ENCODE peak calls at places on chromosomes 4 and X, in four cellular contexts. S is heart right ventricle, Q is K562, X is uterus. W is an unnamed sample. For H3K27me3, the result is how much of the 10 kb centered on the place peaks cover.

GRCh38 chr4:2284934-2285664 is 23.2 kb upstream of the MXD4 start:
- DNase-seq in S (no peak), Q (no peak), X (peak), W (no peak)

GRCh38 chrX:12301288-12301687 is 163.0 kb downstream of the FRMPD4 start:
- DNase-seq in S (no peak), Q (no peak), X (no peak), W (no peak)

GRCh38 chr4:2443986-2444740 is 24.7 kb upstream of the RNF4 start:
- DNase-seq in S (no peak), Q (no peak), X (no peak), W (no peak)

GRCh38 chrX:56968980-56969379 is 26.4 kb downstream of the SPIN3 start:
- DNase-seq in S (no peak), Q (no peak), X (no peak), W (no peak)

GRCh38 chrX:101931104-101931493 is 728 bp downstream of the ZMAT1 start:
- DNase-seq in S (peak), Q (no peak), X (no peak), W (no peak)

GRCh38 chr4:48110452-48110978 is 23.5 kb downstream of the TXK start:
- DNase-seq in S (no peak), Q (no peak), X (no peak), W (no peak)

GRCh38 chr4:20248155-20248558 is 3.5 kb upstream of the SLIT2 start:
- DNase-seq in S (no peak), Q (peak), X (peak), W (no peak)

GRCh38 chrX:137313627-137314026 is 252.3 kb upstream of the ZIC3 start:
- DNase-seq in S (no peak), Q (no peak), X (no peak), W (peak)

GRCh38 chr4:77104405-77105292 is 28.9 kb upstream of the CCNI start:
- DNase-seq in S (peak), Q (peak), X (peak), W (no peak)

GRCh38 chrX:10110984-10111363 is 45.8 kb upstream of the CLCN4 start:
- DNase-seq in S (no peak), Q (no peak), X (no peak), W (peak)

GRCh38 chrX:150182176-150182575 is 180.9 kb upstream of the MAMLD1 start:
- DNase-seq in S (no peak), Q (no peak), X (no peak), W (no peak)

GRCh38 chrX:154024271-154024670 is 4.6 kb upstream of the IRAK1 start:
- DNase-seq in S (no peak), Q (no peak), X (no peak), W (no peak)

GRCh38 chr4:26522478-26522877 is 32.2 kb upstream of the CCKAR start:
- DNase-seq in S (no peak), Q (no peak), X (no peak), W (no peak)

GRCh38 chr4:148192526-148192925 is 249.7 kb downstream of the NR3C2 start:
- DNase-seq in S (no peak), Q (no peak), X (no peak), W (no peak)

GRCh38 chrX:146604196-146604595 is 205.4 kb upstream of the CXorf51B start:
- DNase-seq in S (no peak), Q (no peak), X (no peak), W (no peak)

GRCh38 chr4:2042207-2042946 is 16.8 kb upstream of the NAT8L start:
- DNase-seq in S (no peak), Q (peak), X (no peak), W (peak)

GRCh38 chr4:150789864-150790263 is 207.9 kb downstream of the MAB21L2 start:
- DNase-seq in S (no peak), Q (no peak), X (no peak), W (no peak)

GRCh38 chr4:72314869-72315268 is 254.2 kb downstream of the ADAMTS3 start:
- DNase-seq in S (peak), Q (no peak), X (peak), W (no peak)

GRCh38 chrX:87518504-87518903 is 902 bp downstream of the KLHL4 start:
- DNase-seq in S (no peak), Q (peak), X (no peak), W (no peak)

GRCh38 chrX:39981946-39982345 is 115.8 kb downstream of the BCOR start:
- DNase-seq in S (no peak), Q (no peak), X (no peak), W (no peak)

GRCh38 chr4:110124721-110125120 is 73.7 kb downstream of the ELOVL6 start:
- DNase-seq in S (no peak), Q (no peak), X (no peak), W (no peak)

GRCh38 chrX:7706032-7706431 is 136.9 kb upstream of the VCX start:
- DNase-seq in S (no peak), Q (no peak), X (no peak), W (no peak)

GRCh38 chr4:93829531-93830089 is 1.1 kb downstream of the ATOH1 start:
- DNase-seq in S (no peak), Q (no peak), X (no peak), W (no peak)

GRCh38 chr4:183105092-183105491 is 6.0 kb downstream of the WWC2 start:
- DNase-seq in S (no peak), Q (no peak), X (no peak), W (no peak)

GRCh38 chr4:75672461-75673026 is 667 bp downstream of the G3BP2 start:
- DNase-seq in S (peak), Q (peak), X (peak), W (peak)

GRCh38 chr4:46886711-46887110 is 22.3 kb downstream of the COX7B2 start:
- DNase-seq in S (no peak), Q (peak), X (no peak), W (no peak)

GRCh38 chrX:132217203-132218073 is 1.8 kb downstream of the RAP2C start:
- DNase-seq in S (peak), Q (peak), X (peak), W (peak)

GRCh38 chr4:108172231-108172779 is 3.6 kb upstream of the LEF1 start:
- DNase-seq in S (peak), Q (no peak), X (no peak), W (peak)

GRCh38 chr4:155889036-155889793 is 14.3 kb upstream of the TDO2 start:
- DNase-seq in S (peak), Q (no peak), X (peak), W (no peak)

GRCh38 chrX:72609313-72609712 is 36.7 kb upstream of the HDAC8 start:
- DNase-seq in S (no peak), Q (peak), X (no peak), W (peak)

GRCh38 chr4:73721419-73721818 is 18.9 kb upstream of the CXCL8 start:
- DNase-seq in S (no peak), Q (no peak), X (no peak), W (no peak)

GRCh38 chr4:8204576-8205227 is 5.6 kb downstream of the SH3TC1 start:
- DNase-seq in S (no peak), Q (no peak), X (no peak), W (no peak)
- H3K4me3 ChIP-seq in S (no peak), Q (no peak), X (no peak), W (no peak)

GRCh38 chrX:140507223-140507981 is 2.5 kb upstream of the SOX3 start:
- DNase-seq in S (no peak), Q (no peak), X (no peak), W (no peak)
- H3K27me3 ChIP-seq in S (under half), Q (under half), X (half or more), W (under half)

DNA sequence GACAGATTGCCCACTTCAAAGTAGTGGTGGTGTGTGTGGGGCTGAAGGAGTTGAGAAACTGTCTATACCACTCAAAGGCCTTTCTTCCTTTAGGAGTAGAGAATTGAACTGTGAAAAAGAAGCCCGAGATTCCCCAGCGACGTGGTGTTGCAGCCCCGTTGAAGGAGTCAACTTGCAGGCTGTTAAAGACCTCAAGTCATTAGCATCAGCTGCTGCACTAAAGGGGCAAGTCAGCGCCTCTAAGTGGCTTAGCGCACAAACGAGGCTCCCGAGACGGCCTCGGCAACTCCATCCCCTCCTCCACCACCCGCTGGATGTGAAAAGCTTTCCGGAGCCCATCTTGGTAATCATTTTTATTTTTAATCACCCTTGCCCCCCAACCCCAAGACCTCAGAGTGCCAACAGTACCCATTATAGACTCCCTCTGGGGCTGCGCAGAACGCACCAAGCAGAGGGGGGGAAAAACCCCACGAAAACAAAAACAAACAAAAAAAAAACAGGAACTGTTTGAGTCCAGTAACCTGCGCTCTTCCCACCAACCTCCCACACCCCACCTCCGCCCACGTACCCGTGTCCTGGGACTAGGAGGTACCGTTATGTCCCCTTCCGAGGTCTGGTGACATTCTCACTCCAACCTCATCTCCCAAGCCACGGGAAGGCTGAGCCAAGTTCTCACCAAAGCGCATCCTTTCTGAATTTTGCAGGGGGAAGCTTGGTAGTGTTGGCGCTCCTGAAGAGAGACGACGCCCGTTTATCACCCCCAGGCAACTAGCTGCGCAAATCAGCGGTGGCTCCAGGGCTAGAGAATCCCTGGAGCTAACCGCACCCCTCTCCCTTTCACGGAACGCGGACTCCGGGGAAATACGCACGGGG is 808 bp upstream of the PRDM8 start:
- DNase-seq in S (no peak), Q (no peak), X (no peak), W (no peak)
- H3K4me3 ChIP-seq in S (peak), Q (no peak), X (no peak), W (no peak)

GRCh38 chr4:147017081-147017480 is 71.4 kb upstream of the TTC29 start:
- DNase-seq in S (no peak), Q (no peak), X (no peak), W (no peak)

GRCh38 chr4:147019061-147019460 is 73.4 kb upstream of the TTC29 start:
- DNase-seq in S (peak), Q (peak), X (peak), W (peak)

GRCh38 chr4:147011386-147011785 is 65.7 kb upstream of the TTC29 start:
- DNase-seq in S (no peak), Q (no peak), X (no peak), W (no peak)

GRCh38 chr4:147015531-147015930 is 69.9 kb upstream of the TTC29 start:
- DNase-seq in S (no peak), Q (no peak), X (no peak), W (no peak)

DNA sequence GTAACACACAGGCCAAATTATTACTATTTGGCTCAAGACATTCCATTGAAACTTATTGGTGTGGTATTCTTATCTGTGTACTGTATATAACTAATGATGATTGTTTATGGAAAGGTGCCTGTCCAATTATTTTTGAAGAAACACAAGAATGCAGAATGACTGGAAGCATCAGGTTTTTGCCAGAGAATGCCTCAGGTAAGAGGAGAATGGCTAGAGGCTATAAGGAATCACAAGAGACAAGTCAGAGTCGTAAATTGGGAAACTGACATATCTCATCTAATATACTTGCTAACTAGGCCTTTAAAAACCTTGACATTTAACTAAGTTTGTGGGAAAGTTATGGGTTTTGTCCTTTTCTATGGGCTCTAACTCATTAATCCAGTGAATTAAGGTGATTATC is 69.3 kb upstream of the TTC29 start:
- DNase-seq in S (no peak), Q (no peak), X (no peak), W (no peak)
- H3K27me3 ChIP-seq in S (under half), Q (under half), X (under half), W (under half)

GRCh38 chr4:37455301-37456062 is 210.9 kb downstream of the NWD2 start:
- DNase-seq in S (no peak), Q (no peak), X (no peak), W (no peak)
- H3K4me3 ChIP-seq in S (no peak), Q (no peak), X (no peak), W (no peak)

GRCh38 chr4:139876328-139876941 is 210.8 kb downstream of the MGST2 start:
- DNase-seq in S (no peak), Q (no peak), X (no peak), W (no peak)

GRCh38 chr4:139872274-139872673 is 206.7 kb downstream of the MGST2 start:
- DNase-seq in S (no peak), Q (no peak), X (no peak), W (no peak)

GRCh38 chr4:139873111-139873866 is 207.7 kb downstream of the MGST2 start:
- DNase-seq in S (no peak), Q (no peak), X (no peak), W (no peak)

GRCh38 chr4:139878050-139878449 is 212.4 kb downstream of the MGST2 start:
- DNase-seq in S (no peak), Q (peak), X (no peak), W (no peak)

DNA sequence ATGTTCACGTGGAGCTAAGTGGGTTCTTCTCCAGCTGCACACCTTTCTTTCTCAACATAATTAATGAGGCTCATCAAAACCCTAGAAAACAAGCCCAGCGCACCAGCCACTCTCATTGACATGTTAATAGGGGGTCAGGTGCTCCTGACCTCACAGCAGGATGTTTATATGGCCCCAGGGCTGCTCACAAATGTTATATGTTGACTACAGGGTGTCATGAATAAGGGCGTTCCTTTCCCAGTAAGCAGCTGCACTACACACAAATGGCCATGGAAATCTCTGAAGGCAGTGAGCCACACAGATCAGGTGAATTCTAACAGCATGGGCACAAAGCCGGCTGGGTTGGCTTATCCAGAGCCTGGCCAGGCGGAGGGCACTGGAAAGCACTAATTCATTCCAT is 209.8 kb downstream of the MGST2 start:
- DNase-seq in S (no peak), Q (no peak), X (no peak), W (no peak)
- H3K27me3 ChIP-seq in S (under half), Q (under half), X (under half), W (under half)

W was measured in CD4-positive, CD25-positive, alpha-beta regulatory T cell.